ENCODE peak calls at places on chromosomes 13 and 19, in six cellular contexts. K is A549, P is endothelial cell of umbilical vein, O is K562, M is HepG2, T is GM12878. U is an unnamed sample.

GRCh38 chr19:30391554-30392551 is 19.7 kb downstream of the ZNF536 start:
- DNase-seq in T (no peak), M (no peak), K (no peak), O (no peak), P (no peak), U (peak)

GRCh38 chr13:48575014-48575413 is 42.1 kb upstream of the RCBTB2 start:
- DNase-seq in O (no peak), P (no peak), M (no peak), K (no peak), T (no peak), U (no peak)

GRCh38 chr19:11964858-11965645 is at the start of gene ZNF763:
- DNase-seq in P (peak), K (no peak), T (peak), M (peak), O (peak), U (peak)

GRCh38 chr13:99827011-99827410 is 144.6 kb downstream of the ZIC5 start:
- DNase-seq in T (no peak), O (no peak), K (no peak), M (no peak), P (no peak), U (no peak)

GRCh38 chr13:64274481-64275217 is 2859.0 kb upstream of the PCDH20 start:
- DNase-seq in T (no peak), M (no peak), K (no peak), P (peak), O (peak), U (peak)

GRCh38 chr13:49877629-49878218 is 58.4 kb downstream of the SPRYD7 start:
- DNase-seq in K (peak), O (no peak), T (no peak), P (no peak), M (no peak), U (peak)

GRCh38 chr19:1789282-1790020 is 22.6 kb downstream of the ATP8B3 start:
- DNase-seq in P (no peak), O (no peak), M (no peak), T (no peak), K (peak), U (no peak)

GRCh38 chr13:69199664-69200063 is 908.0 kb upstream of the ATXN8OS start:
- DNase-seq in T (no peak), M (no peak), P (no peak), O (no peak), K (no peak), U (no peak)

GRCh38 chr19:17402982-17403855 is 2.2 kb downstream of the BST2 start:
- DNase-seq in K (peak), P (peak), O (peak), M (no peak), T (no peak), U (peak)

GRCh38 chr13:33284916-33285315 is 639 bp downstream of the STARD13 start:
- DNase-seq in P (peak), K (no peak), T (no peak), O (no peak), M (peak), U (no peak)

GRCh38 chr13:78589206-78589605 is 14.1 kb downstream of the POU4F1 start:
- DNase-seq in T (no peak), M (peak), P (no peak), K (no peak), O (no peak), U (peak)

GRCh38 chr13:61029064-61029463 is 386.6 kb downstream of the PCDH20 start:
- DNase-seq in T (no peak), P (no peak), K (no peak), O (no peak), M (no peak), U (peak)
- TF ChIP-seq MAX in T (no peak), P (no peak), K (no peak), O (no peak), M (no peak), U (no peak)

DNA sequence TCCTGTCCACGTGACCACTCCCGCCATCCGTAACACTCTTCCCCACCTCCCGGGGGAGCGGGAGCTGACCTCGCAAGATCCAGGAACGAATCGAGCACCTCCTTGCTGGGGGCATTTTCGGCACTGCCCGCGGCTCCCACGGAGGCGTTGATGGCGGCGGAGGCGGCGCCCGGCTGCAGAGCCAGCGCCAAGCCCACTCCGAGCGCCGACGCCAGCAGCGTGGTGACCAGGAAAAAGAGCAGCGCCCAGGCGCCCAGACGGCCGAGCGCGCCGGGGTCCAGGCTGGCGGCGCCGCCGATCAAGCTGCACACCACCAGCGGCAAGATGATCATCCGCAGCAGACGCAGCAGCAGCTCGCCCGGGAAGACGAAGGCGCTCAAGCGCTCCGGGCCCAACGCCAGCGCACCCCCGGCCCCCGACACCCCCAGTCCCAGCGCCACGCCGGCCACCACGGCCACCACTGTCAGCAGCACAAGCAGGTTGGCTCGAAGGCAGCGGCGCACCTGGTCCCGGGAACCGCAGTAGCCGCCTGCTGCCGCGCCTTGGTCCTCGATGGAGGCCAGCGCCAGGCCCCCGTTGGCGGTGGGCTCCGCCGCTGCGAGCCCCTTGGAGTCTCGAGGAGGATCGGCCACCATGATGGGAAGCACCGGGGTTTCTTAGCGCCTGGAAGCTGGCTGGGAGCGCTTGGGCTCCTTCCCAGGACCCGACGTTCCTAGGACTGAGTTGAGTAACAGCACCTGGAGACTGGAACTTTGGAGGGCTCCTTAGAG is 878 bp downstream of the SLC1A5 start:
- DNase-seq in K (peak), T (no peak), M (peak), P (peak), O (peak), U (peak)
- TF ChIP-seq MYC in K (no peak), T (no peak), M (no peak), P (no peak), O (no peak), U (peak)

GRCh38 chr19:7351861-7352260 is 3.1 kb downstream of the ARHGEF18 start:
- DNase-seq in P (no peak), O (no peak), M (no peak), T (no peak), K (no peak), U (no peak)
- TF ChIP-seq CTCF in P (no peak), O (no peak), M (no peak), T (no peak), K (no peak), U (no peak)

DNA sequence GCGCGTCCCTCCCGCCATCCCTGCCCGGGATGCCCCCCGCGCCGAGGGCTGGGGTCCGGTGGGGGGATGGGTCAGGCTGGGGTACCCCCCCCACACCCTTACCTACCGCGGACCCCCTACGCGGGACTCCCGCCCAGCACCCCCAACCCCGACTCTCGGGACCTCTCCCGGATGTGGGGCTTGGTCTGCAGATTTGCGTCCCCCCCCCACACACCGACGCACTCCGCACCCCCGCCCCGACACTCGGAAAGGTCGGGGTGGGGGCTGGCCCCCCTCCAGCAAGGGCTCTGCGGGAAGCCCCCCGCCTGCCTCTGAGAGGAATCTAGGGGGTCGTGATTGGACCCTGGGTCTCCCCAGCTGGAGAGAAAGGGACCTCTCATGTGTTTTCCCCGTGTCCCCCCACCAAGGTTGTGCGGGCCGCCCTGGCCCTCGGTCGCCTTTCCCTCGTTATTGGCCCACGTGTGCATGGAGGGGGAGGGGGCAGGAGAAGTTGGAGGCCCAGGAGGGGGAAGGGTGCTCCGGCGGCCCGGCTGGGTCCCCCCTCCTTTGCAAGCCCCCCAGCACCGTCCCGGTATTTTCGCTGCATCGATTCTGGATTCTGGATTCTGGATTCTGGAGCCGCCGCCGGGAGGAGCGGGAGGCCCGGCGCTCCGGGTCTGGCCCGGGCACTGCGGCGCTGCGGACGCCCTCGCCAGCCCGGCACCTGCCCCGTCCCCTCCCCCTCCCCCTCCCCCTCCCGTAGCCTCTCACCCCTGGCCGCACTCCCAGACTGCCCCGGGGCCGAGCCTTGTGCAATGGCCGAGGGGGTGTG is 583 bp downstream of the NFIC start:
- DNase-seq in P (peak), T (no peak), O (peak), M (no peak), K (no peak), U (peak)
- TF ChIP-seq MAX in P (peak), T (peak), O (peak), M (peak), K (peak), U (peak)

U was measured in NB4.